ENCODE peak calls at places on chromosomes 1 and 21, in six cellular contexts. V, K, B, X, J and U are unnamed samples.
A peak's percentile ranks its signal among the peaks of the same experiment; 100 is the strongest.

GRCh38 chr1:30704271-30704670 is 19.1 kb downstream of the MATN1 start:
- DNase-seq in B (no peak), V (peak; percentile 27), J (no peak), K (no peak), X (peak; percentile 47), U (no peak)

GRCh38 chr1:163535807-163536206 is 214.1 kb downstream of the NUF2 start:
- DNase-seq in V (peak; percentile 70), J (no peak), K (no peak), B (no peak), X (peak; percentile 56), U (no peak)

GRCh38 chr1:226958300-226958699 is 18.2 kb downstream of the COQ8A start:
- DNase-seq in V (no peak), X (no peak), B (no peak), K (peak; percentile 6), J (no peak), U (no peak)

GRCh38 chr21:41501919-41502318 is 6.0 kb downstream of the TMPRSS2 start:
- DNase-seq in K (no peak), V (no peak), X (peak; percentile 35), J (no peak), B (no peak), U (no peak)

GRCh38 chr1:157360021-157360390 is 192.3 kb downstream of the FCRL5 start:
- DNase-seq in V (no peak), X (no peak), K (no peak), B (no peak), J (no peak), U (no peak)

GRCh38 chr1:15005116-15005515 is 148.4 kb upstream of the TMEM51 start:
- DNase-seq in V (peak; percentile 35), J (no peak), K (no peak), B (no peak), X (peak; percentile 4), U (no peak)

GRCh38 chr1:55702064-55702463 is 486.9 kb upstream of the USP24 start:
- DNase-seq in J (no peak), B (no peak), V (peak; percentile 42), X (peak; percentile 57), K (no peak), U (peak; percentile 18)

GRCh38 chr1:88984553-88984945 is 7.9 kb downstream of the KYAT3 start:
- DNase-seq in X (no peak), K (no peak), V (no peak), B (no peak), J (no peak), U (no peak)

GRCh38 chr21:43269461-43269860 is 100.7 kb downstream of the CRYAA start:
- DNase-seq in V (no peak), B (no peak), K (no peak), X (no peak), J (no peak), U (peak; percentile 18)

GRCh38 chr21:36079010-36079649 is 9.3 kb downstream of the CBR1 start:
- DNase-seq in X (no peak), V (no peak), J (no peak), K (no peak), B (no peak), U (no peak)

GRCh38 chr1:234839663-234840062 is 229.7 kb upstream of the IRF2BP2 start:
- DNase-seq in X (no peak), B (no peak), V (no peak), K (no peak), J (no peak), U (peak; percentile 27)

GRCh38 chr1:234997201-234998173 is 131.2 kb downstream of the TOMM20 start:
- DNase-seq in K (peak; percentile 99), B (peak; percentile 89), V (peak; percentile 99), J (peak; percentile 88), X (peak; percentile 100), U (peak; percentile 99)

GRCh38 chr1:19356266-19356665 is 44.1 kb downstream of the SLC66A1 start:
- DNase-seq in J (no peak), X (no peak), K (no peak), B (no peak), V (no peak), U (no peak)

GRCh38 chr1:154145986-154146385 is 8.9 kb downstream of the NUP210L start:
- DNase-seq in K (no peak), X (no peak), V (no peak), B (no peak), J (no peak), U (peak; percentile 16)
- TF ChIP-seq CTCF in K (no peak), X (peak; percentile 52), V (peak; percentile 37), B (no peak), J (peak; percentile 33), U (peak; percentile 64)

GRCh38 chr1:219837274-219837993 is 90.9 kb downstream of the SLC30A10 start:
- DNase-seq in B (no peak), X (peak; percentile 63), J (no peak), V (peak; percentile 81), K (no peak), U (peak; percentile 55)
- TF ChIP-seq CTCF in B (no peak), X (peak; percentile 60), J (peak; percentile 46), V (peak; percentile 64), K (no peak), U (peak; percentile 57)

GRCh38 chr1:236021424-236022135 is 43.3 kb downstream of the NID1 start:
- DNase-seq in X (peak; percentile 68), K (no peak), V (peak; percentile 84), J (no peak), B (no peak), U (no peak)
- TF ChIP-seq CTCF in X (no peak), K (no peak), V (no peak), J (no peak), B (no peak), U (no peak)

GRCh38 chr1:152398812-152399698 is 15.0 kb downstream of the CRNN start:
- DNase-seq in X (peak; percentile 10), K (no peak), B (no peak), J (peak; percentile 27), V (peak; percentile 22), U (peak; percentile 58)
- TF ChIP-seq CTCF in X (peak; percentile 32), K (no peak), B (no peak), J (peak; percentile 26), V (peak; percentile 41), U (peak; percentile 65)

DNA sequence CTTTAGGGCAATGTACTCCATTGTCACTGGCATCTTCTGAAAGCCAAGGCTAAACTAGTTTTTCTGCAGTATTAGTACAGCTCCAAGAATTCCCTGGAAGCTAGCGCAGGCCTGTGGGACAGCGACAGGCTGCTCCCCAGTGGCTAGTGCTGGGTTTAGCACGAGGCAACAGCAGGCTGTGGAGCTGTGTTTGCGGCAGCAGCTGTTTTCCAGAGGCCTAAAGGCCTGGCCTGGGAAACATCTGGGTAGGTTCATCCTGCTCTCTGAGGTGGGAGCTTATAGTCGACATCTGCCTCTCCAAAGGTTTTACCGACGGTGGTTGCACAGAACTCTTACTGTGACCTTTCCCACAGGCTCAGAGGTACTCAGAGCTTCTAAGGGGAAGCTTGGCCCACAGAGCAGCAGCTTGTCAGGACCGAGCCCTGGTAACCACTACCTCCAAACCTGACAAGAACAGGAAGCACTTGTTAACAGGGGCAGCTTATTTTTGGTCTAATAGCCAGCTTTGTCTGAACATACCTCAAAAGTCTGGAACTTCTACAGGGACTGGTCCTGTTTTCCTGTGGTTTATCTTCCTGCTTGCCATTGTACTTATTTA is 17.2 kb downstream of the CC2D1B start:
- DNase-seq in X (peak; percentile 24), V (peak; percentile 10), J (no peak), K (no peak), B (no peak), U (no peak)
- TF ChIP-seq CTCF in X (peak; percentile 15), V (peak; percentile 20), J (no peak), K (no peak), B (no peak), U (no peak)

GRCh38 chr1:202234331-202235002 is 40.9 kb downstream of the LGR6 start:
- DNase-seq in K (no peak), J (no peak), B (no peak), X (peak; percentile 18), V (peak; percentile 57), U (no peak)

GRCh38 chr1:202235856-202236837 is 42.5 kb downstream of the LGR6 start:
- DNase-seq in K (peak; percentile 50), J (peak; percentile 78), B (peak; percentile 75), V (peak; percentile 88), X (peak; percentile 91), U (peak; percentile 95)

GRCh38 chr1:202238914-202239313 is 45.3 kb downstream of the LGR6 start:
- DNase-seq in K (no peak), V (no peak), X (no peak), J (no peak), B (no peak), U (no peak)

GRCh38 chr1:202235003-202235660 is 41.5 kb downstream of the LGR6 start:
- DNase-seq in B (no peak), K (no peak), V (no peak), X (no peak), J (no peak), U (no peak)

GRCh38 chr1:202237052-202237451 is 43.5 kb downstream of the LGR6 start:
- DNase-seq in J (no peak), X (peak; percentile 24), K (no peak), V (no peak), B (no peak), U (peak; percentile 81)
- TF ChIP-seq CTCF in J (no peak), X (peak; percentile 52), K (no peak), V (peak; percentile 59), B (no peak), U (peak; percentile 50)